ENCODE peak calls at places on chromosomes 13 and 19, in four cellular contexts. B is K562, S is A549, E is HepG2. A is an unnamed sample.

GRCh38 chr13:108158746-108159145 is 56.6 kb downstream of the LIG4 start:
- DNase-seq in E (no peak), S (no peak), B (peak), A (no peak)

GRCh38 chr19:58228584-58229254 is at the start of gene ZNF544:
- DNase-seq in E (peak), S (peak), B (peak), A (peak)

GRCh38 chr13:43783820-43784219 is 3.0 kb downstream of the ENOX1 start:
- DNase-seq in S (peak), E (no peak), B (no peak), A (no peak)

GRCh38 chr19:38793186-38793585 is 4.2 kb downstream of the LGALS7B start:
- DNase-seq in E (no peak), B (no peak), S (no peak), A (no peak)

GRCh38 chr13:38687246-38688229 is 661 bp downstream of the FREM2 start:
- DNase-seq in E (no peak), B (no peak), S (peak), A (peak)

GRCh38 chr13:97072297-97072696 is 78.0 kb upstream of the OXGR1 start:
- DNase-seq in S (no peak), E (no peak), B (no peak), A (no peak)

GRCh38 chr19:15248106-15248505 is 15.9 kb upstream of the EPHX3 start:
- DNase-seq in S (no peak), B (no peak), E (no peak), A (no peak)

GRCh38 chr13:26017932-26018690 is 33.7 kb downstream of the SHISA2 start:
- DNase-seq in E (no peak), S (no peak), B (no peak), A (no peak)

GRCh38 chr19:48815870-48816501 is 5.2 kb upstream of the BCAT2 start:
- DNase-seq in S (peak), B (peak), E (peak), A (no peak)

GRCh38 chr13:104310861-104311260 is 1244.6 kb upstream of the SLC10A2 start:
- DNase-seq in S (no peak), B (no peak), E (no peak), A (no peak)

GRCh38 chr13:109724603-109725002 is 61.8 kb downstream of the IRS2 start:
- DNase-seq in E (no peak), S (no peak), B (no peak), A (no peak)
- TF ChIP-seq HMGXB4 in E (no peak), S (no peak), B (no peak), A (no peak)

DNA sequence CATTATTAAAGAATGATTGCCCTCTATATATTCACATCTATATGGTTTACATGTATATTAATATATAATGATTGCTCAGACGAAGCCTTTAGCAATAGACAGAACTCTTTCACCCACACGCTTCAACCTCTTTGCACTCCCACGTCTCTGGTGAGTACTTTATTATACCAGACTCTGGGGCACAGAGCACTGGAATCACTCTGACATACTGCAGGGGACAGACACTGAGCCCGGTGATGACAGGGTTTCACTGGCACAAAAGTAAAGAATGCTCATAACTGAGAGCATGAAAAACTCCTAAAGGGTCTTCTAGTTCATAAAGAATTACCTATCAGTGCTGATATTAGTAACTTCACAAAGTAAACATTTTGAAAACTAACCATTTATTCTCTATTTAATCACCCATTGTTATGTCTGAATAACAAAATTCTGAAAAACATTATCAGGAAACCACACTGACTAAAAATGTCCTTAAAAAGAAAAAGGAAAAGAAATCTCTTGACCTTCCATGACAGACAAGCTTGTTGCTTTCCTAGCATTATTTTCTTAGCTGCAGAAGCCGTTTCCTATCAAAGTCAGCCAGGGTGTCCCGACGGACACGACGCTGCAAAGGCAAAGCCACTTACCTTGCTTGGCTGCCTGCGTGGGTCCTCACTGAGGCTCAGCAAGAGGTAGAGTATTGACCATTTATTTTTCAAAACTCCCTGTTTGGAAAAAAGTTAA is 29.1 kb downstream of the TUBGCP3 start:
- DNase-seq in E (no peak), B (no peak), S (no peak), A (no peak)
- TF ChIP-seq HMGXB4 in E (no peak), B (no peak), S (no peak), A (no peak)

GRCh38 chr19:41887711-41888382 is 4.9 kb downstream of the ARHGEF1 start:
- DNase-seq in E (peak), B (no peak), S (no peak), A (peak)
- TF ChIP-seq HMGXB4 in E (peak), B (no peak), S (no peak), A (no peak)

DNA sequence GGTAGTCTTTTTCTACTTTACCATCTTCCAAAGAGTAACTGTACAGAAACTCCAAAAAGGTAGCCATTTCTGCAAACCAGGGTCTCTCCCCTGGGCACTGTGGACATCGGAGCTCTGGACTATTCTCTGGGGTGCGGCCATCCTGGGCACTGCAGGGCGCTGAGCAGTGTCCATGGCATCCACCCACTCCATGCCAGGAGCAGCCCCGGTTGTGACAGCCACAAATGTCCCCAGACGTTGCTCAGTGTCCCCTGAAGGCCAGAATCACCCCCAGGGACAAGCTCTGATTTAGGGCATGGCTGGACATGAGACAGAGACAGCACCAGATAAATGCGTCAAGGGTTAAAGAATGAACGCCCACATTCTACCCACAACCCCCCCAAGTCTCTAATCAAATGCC is 9.0 kb downstream of the GNG7 start:
- DNase-seq in E (no peak), S (no peak), B (no peak), A (no peak)
- TF ChIP-seq HMGXB4 in E (no peak), S (no peak), B (no peak), A (no peak)

DNA sequence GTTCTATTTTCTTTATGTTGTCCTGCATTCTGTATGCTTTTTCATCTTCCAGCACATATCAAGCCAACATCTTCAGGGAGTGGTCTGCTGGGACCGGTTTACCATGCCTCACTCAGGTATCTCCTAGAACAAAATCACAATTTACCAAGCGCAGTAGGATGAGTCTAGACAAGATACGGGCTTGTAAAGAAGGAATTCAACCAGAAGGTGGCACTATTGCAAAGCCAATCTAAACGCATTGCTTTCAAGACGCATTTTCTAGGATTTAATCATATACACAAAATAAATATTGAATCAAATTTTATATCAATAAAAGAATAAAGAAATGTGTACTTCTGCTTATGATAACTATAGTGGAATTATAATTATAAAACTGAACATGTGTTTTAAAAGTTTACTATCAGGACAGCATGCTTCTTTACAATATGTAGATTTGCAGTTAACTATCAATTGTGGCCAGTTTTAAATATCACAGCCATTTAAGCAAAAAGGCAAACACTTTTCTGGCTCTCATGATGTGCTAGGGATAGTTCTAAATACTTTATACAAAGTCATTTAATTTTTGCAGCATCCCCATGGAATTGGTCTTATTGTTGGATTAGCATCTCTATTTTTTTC is 16.1 kb upstream of the TPP2 start:
- DNase-seq in S (peak), B (peak), E (peak), A (no peak)
- TF ChIP-seq HMGXB4 in S (no peak), B (no peak), E (no peak), A (no peak)

A was measured in WTC11.